ENCODE peak calls at places on chromosomes 6 and 20, in four cellular contexts. S is K562, U is GM12878, V is HCT116. I is an unnamed sample.

GRCh38 chr20:16801919-16802651 is 53.9 kb downstream of the OTOR start:
- DNase-seq in S (peak), U (peak), V (peak), I (peak)

GRCh38 chr6:56984374-56984773 is 29.5 kb downstream of the BEND6 start:
- DNase-seq in S (no peak), U (no peak), V (no peak), I (no peak)

GRCh38 chr6:160388922-160389321 is 40.7 kb downstream of the SLC22A3 start:
- DNase-seq in S (no peak), U (no peak), V (no peak), I (no peak)

GRCh38 chr6:42368156-42368555 is 83.6 kb downstream of the TRERF1 start:
- DNase-seq in S (no peak), U (no peak), V (no peak), I (no peak)

GRCh38 chr6:123913858-123914257 is 110.2 kb downstream of the NKAIN2 start:
- DNase-seq in S (no peak), U (no peak), V (no peak), I (no peak)

GRCh38 chr6:6724319-6725119 is 136.0 kb downstream of the LY86 start:
- DNase-seq in S (peak), U (no peak), V (peak), I (peak)

GRCh38 chr20:40991181-40991889 is 37.3 kb upstream of the TOP1 start:
- DNase-seq in S (no peak), U (peak), V (no peak), I (no peak)

GRCh38 chr6:16130437-16130891 is 1.6 kb downstream of the MYLIP start:
- DNase-seq in S (no peak), U (no peak), V (no peak), I (no peak)

GRCh38 chr6:20438462-20439070 is 36.9 kb downstream of the E2F3 start:
- DNase-seq in S (no peak), U (no peak), V (no peak), I (no peak)

GRCh38 chr6:1554241-1554880 is 55.4 kb upstream of the FOXC1 start:
- DNase-seq in S (no peak), U (peak), V (no peak), I (peak)

GRCh38 chr20:46276531-46276930 is 31.8 kb downstream of the CDH22 start:
- DNase-seq in S (no peak), U (no peak), V (no peak), I (no peak)

GRCh38 chr20:51586005-51586440 is 43.5 kb upstream of the NFATC2 start:
- DNase-seq in S (no peak), U (no peak), V (peak), I (peak)

GRCh38 chr6:90610671-90611542 is 24.0 kb upstream of the MAP3K7 start:
- DNase-seq in S (peak), U (no peak), V (no peak), I (no peak)

GRCh38 chr6:53031281-53031680 is 33.9 kb upstream of the FBXO9 start:
- DNase-seq in S (no peak), U (no peak), V (no peak), I (no peak)

GRCh38 chr6:109076421-109076820 is 18.2 kb downstream of the SESN1 start:
- DNase-seq in S (no peak), U (no peak), V (no peak), I (no peak)

GRCh38 chr6:90846824-90847223 is 260.0 kb upstream of the MAP3K7 start:
- DNase-seq in S (no peak), U (no peak), V (no peak), I (no peak)

GRCh38 chr20:3470627-3471396 is at the start of gene ATRN:
- DNase-seq in S (peak), U (peak), V (peak), I (peak)
- TF ChIP-seq POLR2A in S (peak), U (peak), V (peak), I (peak)

DNA sequence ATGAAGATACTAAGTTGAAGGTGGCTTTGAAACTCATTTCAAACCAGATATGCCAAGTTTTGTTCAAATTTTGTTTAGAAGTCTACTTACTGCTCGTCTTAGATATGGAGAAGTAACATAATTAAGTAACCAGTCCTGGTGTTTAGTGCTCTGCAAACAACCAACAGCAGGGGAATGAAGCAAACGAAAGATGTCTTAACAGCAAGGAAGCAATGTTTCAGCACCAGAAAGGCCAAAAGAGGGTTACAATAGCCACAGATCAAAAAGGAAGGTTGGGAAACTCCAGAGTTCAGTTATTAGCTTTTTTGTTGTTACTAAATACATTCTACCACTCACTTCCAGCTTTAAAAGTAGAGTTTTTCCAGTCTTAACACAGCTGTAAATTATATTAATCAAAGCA is 45.1 kb downstream of the LHFPL5 start:
- DNase-seq in S (no peak), U (no peak), V (no peak), I (no peak)
- TF ChIP-seq REST in S (no peak), U (no peak), V (no peak), I (no peak)

GRCh38 chr6:3318226-3318625 is 59.5 kb downstream of the PSMG4 start:
- DNase-seq in S (no peak), U (no peak), V (no peak), I (no peak)
- TF ChIP-seq MAX in S (no peak), U (no peak), V (no peak), I (no peak)

GRCh38 chr6:129163551-129163950 is 280.6 kb downstream of the LAMA2 start:
- DNase-seq in S (no peak), U (no peak), V (no peak), I (no peak)
- TF ChIP-seq POLR2A in S (no peak), U (no peak), V (no peak), I (no peak)

I was measured in A549.